ENCODE peak calls at places on chromosomes 3 and 15, in six cellular contexts. One of them, this sample, is unnamed.

GRCh38 chr15:82850242-82850591 is 40.8 kb downstream of the WHAMM start:
- DNase-seq in WERI-Rb-1: peak
- DNase-seq in activated T-cell treated with anti-CD3 and anti-CD28 coated beads for 1 hour: no peak
- DNase-seq in activated effector memory CD4-positive, alpha-beta T cell treated with anti-CD3 and anti-CD28 coated beads, Interleukin-2, amount 50 U/mL, for 16 hours: no peak
- DNase-seq in esophagus muscularis mucosa: peak
- DNase-seq in amygdala: no peak
- DNase-seq in this sample: no peak

GRCh38 chr3:183650554-183650953 is 15.1 kb downstream of the KLHL24 start:
- DNase-seq in activated effector memory CD4-positive, alpha-beta T cell treated with anti-CD3 and anti-CD28 coated beads, Interleukin-2, amount 50 U/mL, for 16 hours: no peak
- DNase-seq in amygdala: no peak
- DNase-seq in WERI-Rb-1: no peak
- DNase-seq in activated T-cell treated with anti-CD3 and anti-CD28 coated beads for 1 hour: no peak
- DNase-seq in esophagus muscularis mucosa: no peak
- DNase-seq in this sample: no peak

GRCh38 chr3:43389388-43390254 is 103.3 kb downstream of the SNRK start:
- DNase-seq in activated effector memory CD4-positive, alpha-beta T cell treated with anti-CD3 and anti-CD28 coated beads, Interleukin-2, amount 50 U/mL, for 16 hours: peak
- DNase-seq in activated T-cell treated with anti-CD3 and anti-CD28 coated beads for 1 hour: peak
- DNase-seq in esophagus muscularis mucosa: peak
- DNase-seq in amygdala: no peak
- DNase-seq in WERI-Rb-1: no peak
- DNase-seq in this sample: peak

GRCh38 chr3:99418709-99419108 is 219.7 kb upstream of the COL8A1 start:
- DNase-seq in activated T-cell treated with anti-CD3 and anti-CD28 coated beads for 1 hour: no peak
- DNase-seq in WERI-Rb-1: no peak
- DNase-seq in amygdala: no peak
- DNase-seq in esophagus muscularis mucosa: no peak
- DNase-seq in activated effector memory CD4-positive, alpha-beta T cell treated with anti-CD3 and anti-CD28 coated beads, Interleukin-2, amount 50 U/mL, for 16 hours: no peak
- DNase-seq in this sample: no peak

GRCh38 chr3:8773941-8774542 is 4.6 kb upstream of the OXTR start:
- DNase-seq in activated T-cell treated with anti-CD3 and anti-CD28 coated beads for 1 hour: no peak
- DNase-seq in esophagus muscularis mucosa: peak
- DNase-seq in WERI-Rb-1: no peak
- DNase-seq in amygdala: no peak
- DNase-seq in activated effector memory CD4-positive, alpha-beta T cell treated with anti-CD3 and anti-CD28 coated beads, Interleukin-2, amount 50 U/mL, for 16 hours: no peak
- DNase-seq in this sample: no peak

GRCh38 chr3:182393151-182393550 is 400.2 kb upstream of the ATP11B start:
- DNase-seq in activated effector memory CD4-positive, alpha-beta T cell treated with anti-CD3 and anti-CD28 coated beads, Interleukin-2, amount 50 U/mL, for 16 hours: no peak
- DNase-seq in WERI-Rb-1: no peak
- DNase-seq in esophagus muscularis mucosa: no peak
- DNase-seq in activated T-cell treated with anti-CD3 and anti-CD28 coated beads for 1 hour: no peak
- DNase-seq in amygdala: no peak
- DNase-seq in this sample: no peak

GRCh38 chr3:141431411-141432378 is 55.1 kb upstream of the RASA2 start:
- DNase-seq in activated effector memory CD4-positive, alpha-beta T cell treated with anti-CD3 and anti-CD28 coated beads, Interleukin-2, amount 50 U/mL, for 16 hours: no peak
- DNase-seq in activated T-cell treated with anti-CD3 and anti-CD28 coated beads for 1 hour: no peak
- DNase-seq in amygdala: no peak
- DNase-seq in WERI-Rb-1: no peak
- DNase-seq in esophagus muscularis mucosa: no peak
- DNase-seq in this sample: no peak

GRCh38 chr3:189146842-189147241 is 24.9 kb upstream of the TPRG1 start:
- DNase-seq in WERI-Rb-1: no peak
- DNase-seq in activated effector memory CD4-positive, alpha-beta T cell treated with anti-CD3 and anti-CD28 coated beads, Interleukin-2, amount 50 U/mL, for 16 hours: no peak
- DNase-seq in activated T-cell treated with anti-CD3 and anti-CD28 coated beads for 1 hour: no peak
- DNase-seq in amygdala: no peak
- DNase-seq in esophagus muscularis mucosa: no peak
- DNase-seq in this sample: no peak

GRCh38 chr15:48501208-48501607 is 144.3 kb downstream of the FBN1 start:
- DNase-seq in WERI-Rb-1: no peak
- DNase-seq in amygdala: no peak
- DNase-seq in activated effector memory CD4-positive, alpha-beta T cell treated with anti-CD3 and anti-CD28 coated beads, Interleukin-2, amount 50 U/mL, for 16 hours: no peak
- DNase-seq in activated T-cell treated with anti-CD3 and anti-CD28 coated beads for 1 hour: no peak
- DNase-seq in esophagus muscularis mucosa: no peak
- DNase-seq in this sample: no peak

GRCh38 chr3:53100818-53101466 is 29.3 kb downstream of the RFT1 start:
- DNase-seq in WERI-Rb-1: no peak
- DNase-seq in amygdala: no peak
- DNase-seq in activated effector memory CD4-positive, alpha-beta T cell treated with anti-CD3 and anti-CD28 coated beads, Interleukin-2, amount 50 U/mL, for 16 hours: peak
- DNase-seq in activated T-cell treated with anti-CD3 and anti-CD28 coated beads for 1 hour: no peak
- DNase-seq in esophagus muscularis mucosa: no peak
- DNase-seq in this sample: no peak

GRCh38 chr15:43513550-43513949 is 3.9 kb upstream of the MAP1A start:
- DNase-seq in WERI-Rb-1: no peak
- DNase-seq in activated effector memory CD4-positive, alpha-beta T cell treated with anti-CD3 and anti-CD28 coated beads, Interleukin-2, amount 50 U/mL, for 16 hours: no peak
- DNase-seq in activated T-cell treated with anti-CD3 and anti-CD28 coated beads for 1 hour: no peak
- DNase-seq in esophagus muscularis mucosa: no peak
- DNase-seq in amygdala: no peak
- DNase-seq in this sample: no peak

GRCh38 chr3:111708157-111708771 is 113.1 kb upstream of the ZBED2 start:
- DNase-seq in WERI-Rb-1: no peak
- DNase-seq in amygdala: no peak
- DNase-seq in esophagus muscularis mucosa: no peak
- DNase-seq in activated T-cell treated with anti-CD3 and anti-CD28 coated beads for 1 hour: no peak
- DNase-seq in activated effector memory CD4-positive, alpha-beta T cell treated with anti-CD3 and anti-CD28 coated beads, Interleukin-2, amount 50 U/mL, for 16 hours: no peak
- DNase-seq in this sample: no peak

GRCh38 chr3:126937533-126938432 is 45.1 kb upstream of the PLXNA1 start:
- DNase-seq in activated effector memory CD4-positive, alpha-beta T cell treated with anti-CD3 and anti-CD28 coated beads, Interleukin-2, amount 50 U/mL, for 16 hours: no peak
- DNase-seq in WERI-Rb-1: no peak
- DNase-seq in esophagus muscularis mucosa: no peak
- DNase-seq in amygdala: no peak
- DNase-seq in activated T-cell treated with anti-CD3 and anti-CD28 coated beads for 1 hour: no peak
- DNase-seq in this sample: no peak

GRCh38 chr15:34799825-34800168 is 4.4 kb upstream of the ACTC1 start:
- DNase-seq in activated effector memory CD4-positive, alpha-beta T cell treated with anti-CD3 and anti-CD28 coated beads, Interleukin-2, amount 50 U/mL, for 16 hours: no peak
- DNase-seq in WERI-Rb-1: peak
- DNase-seq in activated T-cell treated with anti-CD3 and anti-CD28 coated beads for 1 hour: no peak
- DNase-seq in amygdala: no peak
- DNase-seq in esophagus muscularis mucosa: no peak
- DNase-seq in this sample: no peak

GRCh38 chr3:88219138-88219792 is 69.5 kb downstream of the C3orf38 start:
- DNase-seq in esophagus muscularis mucosa: no peak
- DNase-seq in amygdala: no peak
- DNase-seq in activated T-cell treated with anti-CD3 and anti-CD28 coated beads for 1 hour: no peak
- DNase-seq in WERI-Rb-1: peak
- DNase-seq in activated effector memory CD4-positive, alpha-beta T cell treated with anti-CD3 and anti-CD28 coated beads, Interleukin-2, amount 50 U/mL, for 16 hours: no peak
- DNase-seq in this sample: no peak

GRCh38 chr3:180277036-180277435 is 240.3 kb upstream of the PEX5L start:
- DNase-seq in amygdala: no peak
- DNase-seq in esophagus muscularis mucosa: no peak
- DNase-seq in activated effector memory CD4-positive, alpha-beta T cell treated with anti-CD3 and anti-CD28 coated beads, Interleukin-2, amount 50 U/mL, for 16 hours: no peak
- DNase-seq in activated T-cell treated with anti-CD3 and anti-CD28 coated beads for 1 hour: no peak
- DNase-seq in WERI-Rb-1: peak
- DNase-seq in this sample: no peak

GRCh38 chr3:44030690-44031344 is 210.9 kb upstream of the TOPAZ1 start:
- DNase-seq in activated T-cell treated with anti-CD3 and anti-CD28 coated beads for 1 hour: no peak
- DNase-seq in esophagus muscularis mucosa: no peak
- DNase-seq in activated effector memory CD4-positive, alpha-beta T cell treated with anti-CD3 and anti-CD28 coated beads, Interleukin-2, amount 50 U/mL, for 16 hours: no peak
- DNase-seq in WERI-Rb-1: no peak
- DNase-seq in amygdala: no peak
- DNase-seq in this sample: no peak

GRCh38 chr3:16670191-16670590 is 65.0 kb upstream of the DAZL start:
- DNase-seq in esophagus muscularis mucosa: no peak
- DNase-seq in activated effector memory CD4-positive, alpha-beta T cell treated with anti-CD3 and anti-CD28 coated beads, Interleukin-2, amount 50 U/mL, for 16 hours: no peak
- DNase-seq in activated T-cell treated with anti-CD3 and anti-CD28 coated beads for 1 hour: no peak
- DNase-seq in WERI-Rb-1: no peak
- DNase-seq in amygdala: no peak
- DNase-seq in this sample: no peak

GRCh38 chr3:31485206-31485605 is 47.5 kb upstream of the STT3B start:
- DNase-seq in activated T-cell treated with anti-CD3 and anti-CD28 coated beads for 1 hour: no peak
- DNase-seq in esophagus muscularis mucosa: peak
- DNase-seq in WERI-Rb-1: no peak
- DNase-seq in amygdala: no peak
- DNase-seq in activated effector memory CD4-positive, alpha-beta T cell treated with anti-CD3 and anti-CD28 coated beads, Interleukin-2, amount 50 U/mL, for 16 hours: no peak
- DNase-seq in this sample: no peak

GRCh38 chr15:90046846-90047481 is 45.8 kb downstream of the ZNF710 start:
- DNase-seq in activated effector memory CD4-positive, alpha-beta T cell treated with anti-CD3 and anti-CD28 coated beads, Interleukin-2, amount 50 U/mL, for 16 hours: no peak
- DNase-seq in activated T-cell treated with anti-CD3 and anti-CD28 coated beads for 1 hour: no peak
- DNase-seq in amygdala: no peak
- DNase-seq in WERI-Rb-1: no peak
- DNase-seq in esophagus muscularis mucosa: no peak
- DNase-seq in this sample: no peak

GRCh38 chr3:46865034-46865507 is 1.8 kb upstream of the MYL3 start:
- DNase-seq in WERI-Rb-1: no peak
- DNase-seq in activated T-cell treated with anti-CD3 and anti-CD28 coated beads for 1 hour: no peak
- DNase-seq in activated effector memory CD4-positive, alpha-beta T cell treated with anti-CD3 and anti-CD28 coated beads, Interleukin-2, amount 50 U/mL, for 16 hours: no peak
- DNase-seq in amygdala: no peak
- DNase-seq in esophagus muscularis mucosa: no peak
- DNase-seq in this sample: no peak

GRCh38 chr3:149654188-149654601 is 3.6 kb downstream of the WWTR1 start:
- DNase-seq in amygdala: no peak
- DNase-seq in activated T-cell treated with anti-CD3 and anti-CD28 coated beads for 1 hour: no peak
- DNase-seq in activated effector memory CD4-positive, alpha-beta T cell treated with anti-CD3 and anti-CD28 coated beads, Interleukin-2, amount 50 U/mL, for 16 hours: no peak
- DNase-seq in WERI-Rb-1: no peak
- DNase-seq in esophagus muscularis mucosa: no peak
- DNase-seq in this sample: no peak

GRCh38 chr3:114624676-114625181 is 330.9 kb downstream of the TIGIT start:
- DNase-seq in WERI-Rb-1: no peak
- DNase-seq in amygdala: peak
- DNase-seq in esophagus muscularis mucosa: peak
- DNase-seq in activated T-cell treated with anti-CD3 and anti-CD28 coated beads for 1 hour: no peak
- DNase-seq in activated effector memory CD4-positive, alpha-beta T cell treated with anti-CD3 and anti-CD28 coated beads, Interleukin-2, amount 50 U/mL, for 16 hours: no peak
- DNase-seq in this sample: no peak

GRCh38 chr3:190038050-190038631 is 82.6 kb downstream of the P3H2 start:
- DNase-seq in activated T-cell treated with anti-CD3 and anti-CD28 coated beads for 1 hour: no peak
- DNase-seq in esophagus muscularis mucosa: no peak
- DNase-seq in WERI-Rb-1: no peak
- DNase-seq in amygdala: no peak
- DNase-seq in activated effector memory CD4-positive, alpha-beta T cell treated with anti-CD3 and anti-CD28 coated beads, Interleukin-2, amount 50 U/mL, for 16 hours: no peak
- DNase-seq in this sample: no peak

GRCh38 chr3:123618076-123618703 is 33.3 kb upstream of the HACD2 start:
- DNase-seq in activated effector memory CD4-positive, alpha-beta T cell treated with anti-CD3 and anti-CD28 coated beads, Interleukin-2, amount 50 U/mL, for 16 hours: no peak
- DNase-seq in activated T-cell treated with anti-CD3 and anti-CD28 coated beads for 1 hour: no peak
- DNase-seq in amygdala: no peak
- DNase-seq in esophagus muscularis mucosa: no peak
- DNase-seq in WERI-Rb-1: no peak
- DNase-seq in this sample: peak

GRCh38 chr3:23762214-23763039 is 43.3 kb upstream of the UBE2E1 start:
- DNase-seq in esophagus muscularis mucosa: no peak
- DNase-seq in activated T-cell treated with anti-CD3 and anti-CD28 coated beads for 1 hour: no peak
- DNase-seq in amygdala: no peak
- DNase-seq in activated effector memory CD4-positive, alpha-beta T cell treated with anti-CD3 and anti-CD28 coated beads, Interleukin-2, amount 50 U/mL, for 16 hours: no peak
- DNase-seq in WERI-Rb-1: no peak
- DNase-seq in this sample: no peak

GRCh38 chr3:129686941-129687340 is 80.5 kb upstream of the PLXND1 start:
- DNase-seq in amygdala: no peak
- DNase-seq in esophagus muscularis mucosa: no peak
- DNase-seq in WERI-Rb-1: no peak
- DNase-seq in activated effector memory CD4-positive, alpha-beta T cell treated with anti-CD3 and anti-CD28 coated beads, Interleukin-2, amount 50 U/mL, for 16 hours: no peak
- DNase-seq in activated T-cell treated with anti-CD3 and anti-CD28 coated beads for 1 hour: no peak
- DNase-seq in this sample: no peak

GRCh38 chr15:89399390-89400120 is 64.9 kb upstream of the POLG start:
- DNase-seq in amygdala: no peak
- DNase-seq in activated effector memory CD4-positive, alpha-beta T cell treated with anti-CD3 and anti-CD28 coated beads, Interleukin-2, amount 50 U/mL, for 16 hours: no peak
- DNase-seq in WERI-Rb-1: peak
- DNase-seq in activated T-cell treated with anti-CD3 and anti-CD28 coated beads for 1 hour: no peak
- DNase-seq in esophagus muscularis mucosa: no peak
- DNase-seq in this sample: no peak

GRCh38 chr15:78808550-78808949 is 2.7 kb downstream of the ADAMTS7 start:
- DNase-seq in esophagus muscularis mucosa: no peak
- DNase-seq in activated T-cell treated with anti-CD3 and anti-CD28 coated beads for 1 hour: no peak
- DNase-seq in WERI-Rb-1: peak
- DNase-seq in amygdala: no peak
- DNase-seq in activated effector memory CD4-positive, alpha-beta T cell treated with anti-CD3 and anti-CD28 coated beads, Interleukin-2, amount 50 U/mL, for 16 hours: no peak
- DNase-seq in this sample: peak

GRCh38 chr15:34733621-34734020 is 21.2 kb downstream of the GJD2 start:
- DNase-seq in WERI-Rb-1: no peak
- DNase-seq in activated T-cell treated with anti-CD3 and anti-CD28 coated beads for 1 hour: no peak
- DNase-seq in activated effector memory CD4-positive, alpha-beta T cell treated with anti-CD3 and anti-CD28 coated beads, Interleukin-2, amount 50 U/mL, for 16 hours: no peak
- DNase-seq in amygdala: no peak
- DNase-seq in esophagus muscularis mucosa: no peak
- DNase-seq in this sample: no peak

GRCh38 chr15:49664706-49665105 is 43.9 kb downstream of the DTWD1 start:
- DNase-seq in WERI-Rb-1: no peak
- DNase-seq in esophagus muscularis mucosa: no peak
- DNase-seq in activated effector memory CD4-positive, alpha-beta T cell treated with anti-CD3 and anti-CD28 coated beads, Interleukin-2, amount 50 U/mL, for 16 hours: no peak
- DNase-seq in activated T-cell treated with anti-CD3 and anti-CD28 coated beads for 1 hour: no peak
- DNase-seq in amygdala: no peak
- DNase-seq in this sample: no peak

GRCh38 chr15:79431636-79432344 is at the start of gene MINAR1:
- DNase-seq in WERI-Rb-1: peak
- DNase-seq in activated effector memory CD4-positive, alpha-beta T cell treated with anti-CD3 and anti-CD28 coated beads, Interleukin-2, amount 50 U/mL, for 16 hours: no peak
- DNase-seq in activated T-cell treated with anti-CD3 and anti-CD28 coated beads for 1 hour: no peak
- DNase-seq in esophagus muscularis mucosa: peak
- DNase-seq in amygdala: no peak
- DNase-seq in this sample: no peak

GRCh38 chr3:152195206-152195605 is 73.5 kb upstream of the MBNL1 start:
- DNase-seq in amygdala: no peak
- DNase-seq in esophagus muscularis mucosa: no peak
- DNase-seq in WERI-Rb-1: no peak
- DNase-seq in activated effector memory CD4-positive, alpha-beta T cell treated with anti-CD3 and anti-CD28 coated beads, Interleukin-2, amount 50 U/mL, for 16 hours: no peak
- DNase-seq in activated T-cell treated with anti-CD3 and anti-CD28 coated beads for 1 hour: no peak
- DNase-seq in this sample: no peak

GRCh38 chr3:170372190-170372879 is 14.8 kb downstream of the SKIL start:
- DNase-seq in WERI-Rb-1: no peak
- DNase-seq in amygdala: no peak
- DNase-seq in esophagus muscularis mucosa: no peak
- DNase-seq in activated effector memory CD4-positive, alpha-beta T cell treated with anti-CD3 and anti-CD28 coated beads, Interleukin-2, amount 50 U/mL, for 16 hours: no peak
- DNase-seq in activated T-cell treated with anti-CD3 and anti-CD28 coated beads for 1 hour: no peak
- DNase-seq in this sample: no peak